ENCODE peak calls at places on chromosome 3, in nine cellular contexts. A is aorta, J is right atrium auricular region, O is OCI-LY7, V is IMR-90, H is breast epithelium, W is WERI-Rb-1, B is ovary, D is mesenchymal stem cell. N is an unnamed sample.

GRCh38 chr3:45603226-45603625 is 8.7 kb downstream of the LIMD1 start:
- DNase-seq in J (no peak), H (no peak), O (no peak), A (no peak), D (no peak), V (no peak), W (no peak), B (no peak), N (no peak)

GRCh38 chr3:46948830-46949671 is 27.5 kb downstream of the CCDC12 start:
- DNase-seq in W (no peak), B (no peak), V (no peak), J (no peak), H (no peak), A (no peak), O (no peak), D (peak; percentile 54), N (no peak)

GRCh38 chr3:168053115-168053514 is 42.6 kb downstream of the GOLIM4 start:
- DNase-seq in H (no peak), W (no peak), D (no peak), V (no peak), A (no peak), B (no peak), J (no peak), O (peak; percentile 10), N (no peak)

GRCh38 chr3:62611541-62612240 is 238.3 kb upstream of the FEZF2 start:
- DNase-seq in B (no peak), H (no peak), J (no peak), A (no peak), V (peak; percentile 26), D (peak; percentile 43), O (no peak), W (no peak), N (no peak)

GRCh38 chr3:170522171-170522570 is 63.7 kb downstream of the SLC7A14 start:
- DNase-seq in W (no peak), D (peak; percentile 90), A (no peak), B (no peak), J (no peak), O (no peak), V (peak; percentile 52), H (no peak), N (no peak)

GRCh38 chr3:65953301-65953812 is 85.4 kb downstream of the MAGI1 start:
- DNase-seq in V (no peak), O (no peak), B (no peak), H (peak; percentile 88), W (no peak), D (no peak), A (no peak), J (peak; percentile 64), N (peak; percentile 93)

GRCh38 chr3:84224262-84224661 is 734.5 kb upstream of the CADM2 start:
- DNase-seq in B (no peak), H (no peak), A (no peak), D (no peak), O (no peak), J (no peak), W (no peak), V (no peak), N (peak; percentile 43)

GRCh38 chr3:189937302-189938255 is 183.1 kb downstream of the P3H2 start:
- DNase-seq in W (no peak), A (no peak), O (no peak), V (peak; percentile 92), H (no peak), B (no peak), J (no peak), D (peak; percentile 76), N (no peak)

GRCh38 chr3:140007946-140008692 is 73.1 kb downstream of the CLSTN2 start:
- DNase-seq in H (no peak), W (no peak), B (no peak), J (no peak), V (no peak), O (no peak), A (no peak), D (no peak), N (no peak)

GRCh38 chr3:55349851-55350250 is 137.3 kb downstream of the WNT5A start:
- DNase-seq in W (no peak), O (no peak), A (no peak), V (no peak), D (no peak), B (no peak), J (no peak), H (no peak), N (no peak)

GRCh38 chr3:157087398-157088132 is 72.4 kb downstream of the CCNL1 start:
- DNase-seq in V (no peak), B (no peak), O (no peak), H (no peak), D (no peak), J (no peak), W (no peak), A (no peak), N (no peak)

GRCh38 chr3:57048728-57049127 is 11.7 kb upstream of the SPATA12 start:
- DNase-seq in H (no peak), W (no peak), V (no peak), A (no peak), O (peak; percentile 60), B (no peak), D (no peak), J (no peak), N (no peak)

GRCh38 chr3:192636517-192637444 is 90.6 kb downstream of the FGF12 start:
- DNase-seq in V (no peak), O (no peak), H (no peak), D (no peak), B (no peak), J (no peak), A (no peak), W (no peak), N (no peak)

GRCh38 chr3:70999730-71000129 is 583.8 kb downstream of the FOXP1 start:
- DNase-seq in A (no peak), O (no peak), H (no peak), W (no peak), J (no peak), V (peak; percentile 82), D (peak; percentile 71), B (no peak), N (no peak)

GRCh38 chr3:9809615-9810356 is at the start of gene TTLL3:
- DNase-seq in B (peak; percentile 86), D (peak; percentile 66), O (peak; percentile 58), W (peak; percentile 79), H (peak; percentile 68), J (peak; percentile 79), A (peak; percentile 94), V (peak; percentile 36), N (peak; percentile 79)

GRCh38 chr3:113721638-113722037 is 24.4 kb downstream of the NAA50 start:
- DNase-seq in V (no peak), W (no peak), D (no peak), H (no peak), A (no peak), B (no peak), J (no peak), O (peak; percentile 33), N (no peak)

GRCh38 chr3:113719294-113719693 is 22.9 kb upstream of the USF3 start:
- DNase-seq in A (no peak), V (no peak), O (no peak), B (no peak), W (no peak), H (no peak), D (no peak), J (no peak), N (no peak)

GRCh38 chr3:113714702-113715101 is 18.3 kb upstream of the USF3 start:
- DNase-seq in O (no peak), D (no peak), A (no peak), B (no peak), W (no peak), H (no peak), V (no peak), J (no peak), N (no peak)

GRCh38 chr3:113717818-113718217 is 21.4 kb upstream of the USF3 start:
- DNase-seq in V (no peak), J (no peak), O (no peak), H (no peak), W (no peak), B (no peak), D (no peak), A (no peak), N (no peak)

GRCh38 chr3:113717308-113717707 is 20.9 kb upstream of the USF3 start:
- DNase-seq in W (no peak), V (no peak), A (no peak), B (no peak), H (no peak), D (no peak), O (no peak), J (no peak), N (no peak)
- H3K36me3 ChIP-seq in W (peaks cover 20% of the 10 kb centered on the region), V (peaks cover 13% of the 10 kb centered on the region), A (no peaks in the 10 kb centered on the region), B (no peaks in the 10 kb centered on the region), H (peaks cover 6% of the 10 kb centered on the region), D (peaks cover 61% of the 10 kb centered on the region), O (peaks cover 69% of the 10 kb centered on the region), J (peaks cover 14% of the 10 kb centered on the region), N (peaks cover 9% of the 10 kb centered on the region)

DNA sequence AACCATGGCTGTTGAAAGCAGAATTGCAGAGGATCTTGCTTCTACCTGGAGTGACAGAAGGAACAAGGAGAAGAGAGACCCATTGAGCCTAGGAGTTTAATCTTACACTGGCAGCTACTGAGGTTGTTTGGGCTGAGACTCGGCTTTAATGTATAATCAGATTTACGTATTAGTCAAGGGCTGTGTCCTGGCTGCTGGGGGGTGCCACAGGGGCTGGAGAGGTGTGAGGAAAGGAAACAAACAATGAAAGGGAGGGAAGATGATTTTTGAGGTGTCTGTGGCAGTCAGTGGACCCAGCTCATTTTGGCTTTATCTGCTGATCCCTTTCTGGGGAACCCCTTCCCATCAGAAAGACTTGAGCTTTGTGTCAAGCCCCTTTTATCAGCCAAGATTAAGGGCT is 95.7 kb downstream of the PRICKLE2 start:
- DNase-seq in W (peak; percentile 92), J (no peak), O (no peak), A (no peak), H (no peak), V (no peak), B (no peak), D (no peak), N (no peak)
- H3K36me3 ChIP-seq in W (peaks cover 27% of the 10 kb centered on the region), J (no peaks in the 10 kb centered on the region), O (no peaks in the 10 kb centered on the region), A (peaks cover 2% of the 10 kb centered on the region), H (no peaks in the 10 kb centered on the region), V (peaks cover 18% of the 10 kb centered on the region), B (no peaks in the 10 kb centered on the region), D (peaks cover 69% of the 10 kb centered on the region), N (no peaks in the 10 kb centered on the region)

GRCh38 chr3:38204599-38205471 is 39.5 kb downstream of the OXSR1 start:
- DNase-seq in J (no peak), B (no peak), H (no peak), V (no peak), W (no peak), D (no peak), A (no peak), O (no peak), N (no peak)

GRCh38 chr3:38207262-38208003 is 42.1 kb downstream of the OXSR1 start:
- DNase-seq in D (no peak), J (no peak), O (no peak), V (no peak), W (no peak), B (no peak), A (no peak), H (no peak), N (no peak)

GRCh38 chr3:38205472-38205805 is 40.1 kb downstream of the OXSR1 start:
- DNase-seq in J (no peak), O (no peak), H (no peak), D (no peak), B (no peak), A (no peak), W (no peak), V (no peak), N (no peak)

GRCh38 chr3:38203690-38204089 is 38.4 kb downstream of the OXSR1 start:
- DNase-seq in J (no peak), V (no peak), B (no peak), O (no peak), A (no peak), W (no peak), D (no peak), H (no peak), N (no peak)
- H3K36me3 ChIP-seq in J (peaks cover 10% of the 10 kb centered on the region), V (peaks cover 30% of the 10 kb centered on the region), B (no peaks in the 10 kb centered on the region), O (peaks cover 37% of the 10 kb centered on the region), A (peaks cover 5% of the 10 kb centered on the region), W (peaks cover 9% of the 10 kb centered on the region), D (peaks cover 39% of the 10 kb centered on the region), H (no peaks in the 10 kb centered on the region), N (peaks cover 7% of the 10 kb centered on the region)

GRCh38 chr3:11899826-11900225 is 53.1 kb upstream of the TAMM41 start:
- DNase-seq in H (no peak), O (no peak), A (no peak), W (no peak), V (no peak), J (no peak), B (no peak), D (no peak), N (peak; percentile 56)
- H3K36me3 ChIP-seq in H (no peaks in the 10 kb centered on the region), O (no peaks in the 10 kb centered on the region), A (no peaks in the 10 kb centered on the region), W (no peaks in the 10 kb centered on the region), V (no peaks in the 10 kb centered on the region), J (no peaks in the 10 kb centered on the region), B (no peaks in the 10 kb centered on the region), D (no peaks in the 10 kb centered on the region), N (no peaks in the 10 kb centered on the region)

N was measured in upper lobe of left lung.